ENCODE peak calls at places on chromosomes 11 and 22, in nine cellular contexts. Q is WERI-Rb-1; W is endothelial cell; I is CD4-positive, alpha-beta T cell; D is kidney; M is tibial nerve; V is adrenal gland; Y is IMR-90; H is suprapubic skin. E is an unnamed sample.

GRCh38 chr11:109423114-109423859 is 1.3 kb downstream of the C11orf87 start:
- DNase-seq in V (no peak), Y (no peak), H (no peak), Q (peak), I (no peak), M (no peak), W (peak), D (peak), E (no peak)

GRCh38 chr11:35927730-35928129 is 16.1 kb upstream of the LDLRAD3 start:
- DNase-seq in Q (no peak), W (no peak), Y (peak), I (no peak), H (peak), M (peak), D (peak), V (peak), E (no peak)

GRCh38 chr11:27456140-27456801 is 16.3 kb downstream of the LGR4 start:
- DNase-seq in D (no peak), I (no peak), W (no peak), Y (peak), H (no peak), M (no peak), V (no peak), Q (no peak), E (no peak)

GRCh38 chr11:40032331-40032730 is 1427.1 kb downstream of the LRRC4C start:
- DNase-seq in D (no peak), H (no peak), Y (no peak), I (no peak), M (no peak), Q (no peak), V (no peak), W (no peak), E (no peak)

GRCh38 chr11:126147268-126148111 is 64.0 kb downstream of the RPUSD4 start:
- DNase-seq in I (no peak), D (no peak), V (no peak), M (no peak), H (no peak), Y (no peak), Q (no peak), W (no peak), E (no peak)

GRCh38 chr22:47032091-47032943 is 269.9 kb downstream of the TBC1D22A start:
- DNase-seq in V (no peak), H (no peak), M (no peak), Y (no peak), Q (no peak), D (peak), W (no peak), I (no peak), E (no peak)

GRCh38 chr11:64148917-64149617 is 16.8 kb downstream of the MACROD1 start:
- DNase-seq in I (no peak), M (no peak), H (no peak), V (no peak), Y (no peak), D (no peak), Q (no peak), W (no peak), E (no peak)

GRCh38 chr22:42931421-42932196 is 74.5 kb upstream of the ARFGAP3 start:
- DNase-seq in I (no peak), Q (no peak), M (no peak), V (no peak), H (no peak), Y (peak), W (no peak), D (no peak), E (no peak)

GRCh38 chr11:47156333-47156732 is 20.3 kb downstream of the ARFGAP2 start:
- DNase-seq in Y (peak), V (no peak), I (no peak), W (no peak), D (no peak), H (no peak), M (no peak), Q (no peak), E (no peak)

GRCh38 chr11:26187639-26188038 is 144.3 kb upstream of the ANO3 start:
- DNase-seq in M (no peak), H (no peak), I (no peak), D (no peak), Y (peak), Q (no peak), V (no peak), W (no peak), E (no peak)

GRCh38 chr11:133978816-133979215 is 22.0 kb upstream of the IGSF9B start:
- DNase-seq in I (no peak), Q (no peak), Y (peak), M (no peak), D (no peak), H (no peak), V (no peak), W (no peak), E (no peak)

GRCh38 chr11:121421149-121421906 is 30.8 kb upstream of the SORL1 start:
- DNase-seq in W (no peak), M (no peak), I (no peak), Y (no peak), Q (peak), D (no peak), V (no peak), H (no peak), E (no peak)

GRCh38 chr22:38144025-38144405 is 33.5 kb upstream of the BAIAP2L2 start:
- DNase-seq in D (peak), V (no peak), W (no peak), I (no peak), H (peak), M (no peak), Q (peak), Y (no peak), E (no peak)

GRCh38 chr11:33724644-33725035 is 11.6 kb downstream of the CD59 start:
- DNase-seq in W (no peak), D (no peak), I (no peak), Q (no peak), V (peak), M (peak), H (no peak), Y (peak), E (no peak)

GRCh38 chr11:1203505-1204271 is 19.2 kb upstream of the MUC5B start:
- DNase-seq in W (no peak), V (peak), H (peak), Q (peak), Y (no peak), I (no peak), M (no peak), D (peak), E (peak)

GRCh38 chr22:26835929-26836528 is 178.6 kb downstream of the MIAT start:
- DNase-seq in Q (peak), Y (peak), I (peak), H (no peak), D (no peak), V (peak), M (peak), W (peak), E (no peak)

GRCh38 chr22:22682807-22683667 is 38.6 kb downstream of the GGTLC2 start:
- DNase-seq in H (no peak), V (no peak), W (no peak), Y (peak), Q (no peak), M (no peak), I (no peak), D (no peak), E (no peak)

GRCh38 chr22:47329727-47330653 is 567.5 kb downstream of the TBC1D22A start:
- DNase-seq in Q (no peak), M (no peak), Y (no peak), V (no peak), H (no peak), I (no peak), W (no peak), D (no peak), E (no peak)

GRCh38 chr11:122069946-122070345 is 46.1 kb downstream of the BLID start:
- DNase-seq in M (peak), D (peak), Y (peak), I (no peak), H (no peak), V (peak), Q (peak), W (peak), E (peak)

GRCh38 chr11:5737091-5737490 is 843 bp downstream of the OR56B1 start:
- DNase-seq in W (no peak), I (no peak), H (no peak), Y (peak), Q (no peak), V (no peak), M (no peak), D (no peak), E (no peak)

GRCh38 chr11:31487848-31488247 is 21.6 kb downstream of the IMMP1L start:
- DNase-seq in I (no peak), Y (peak), H (no peak), Q (peak), W (peak), V (no peak), D (no peak), M (no peak), E (no peak)

GRCh38 chr11:116311141-116311540 is 461.6 kb downstream of the BUD13 start:
- DNase-seq in I (no peak), W (no peak), H (no peak), M (no peak), V (no peak), Y (no peak), D (no peak), Q (no peak), E (no peak)

GRCh38 chr11:130765369-130765768 is 150.9 kb downstream of the SNX19 start:
- DNase-seq in Y (no peak), M (no peak), Q (no peak), D (no peak), W (no peak), H (no peak), V (no peak), I (no peak), E (no peak)

GRCh38 chr22:44449683-44450425 is 48.2 kb downstream of the RTL6 start:
- DNase-seq in I (no peak), Y (no peak), D (peak), M (no peak), W (no peak), V (no peak), Q (no peak), H (peak), E (no peak)

GRCh38 chr11:94776351-94777321 is 8.5 kb downstream of the AMOTL1 start:
- DNase-seq in H (no peak), V (peak), M (no peak), D (no peak), Q (no peak), I (no peak), Y (peak), W (no peak), E (no peak)

GRCh38 chr11:86292912-86293606 is 9.0 kb upstream of the HIKESHI start:
- DNase-seq in W (no peak), H (no peak), I (no peak), D (no peak), Y (no peak), V (no peak), Q (no peak), M (no peak), E (no peak)

GRCh38 chr11:253160-253885 is 16.5 kb downstream of the PSMD13 start:
- DNase-seq in D (no peak), W (no peak), H (no peak), Y (no peak), I (no peak), V (no peak), M (no peak), Q (no peak), E (no peak)

GRCh38 chr11:71502871-71503435 is 24.1 kb upstream of the KRTAP5-7 start:
- DNase-seq in Y (no peak), I (no peak), Q (no peak), M (no peak), H (no peak), V (no peak), D (no peak), W (no peak), E (no peak)

GRCh38 chr11:103978588-103979580 is 57.6 kb upstream of the DDI1 start:
- DNase-seq in Q (no peak), D (no peak), W (no peak), M (no peak), V (no peak), I (no peak), H (no peak), Y (peak), E (no peak)

GRCh38 chr22:17576475-17576874 is 13.2 kb downstream of the SLC25A18 start:
- DNase-seq in V (no peak), I (no peak), W (no peak), M (no peak), D (peak), H (no peak), Y (peak), Q (no peak), E (no peak)

GRCh38 chr22:21043856-21044535 is 1.8 kb upstream of the LRRC74B start:
- DNase-seq in H (no peak), V (no peak), Y (no peak), W (no peak), M (no peak), I (no peak), Q (no peak), D (no peak), E (no peak)

GRCh38 chr11:27694992-27695391 is 5.3 kb downstream of the BDNF start:
- DNase-seq in Q (no peak), I (no peak), H (no peak), M (no peak), D (no peak), W (no peak), V (no peak), Y (no peak), E (no peak)

GRCh38 chr11:65352783-65353182 is 1.8 kb upstream of the TIGD3 start:
- DNase-seq in W (no peak), H (no peak), Q (no peak), M (no peak), V (no peak), I (no peak), Y (peak), D (no peak), E (no peak)

GRCh38 chr22:42787357-42787736 is 66.7 kb upstream of the A4GALT start:
- DNase-seq in D (peak), Y (no peak), M (no peak), H (no peak), I (no peak), V (no peak), Q (no peak), W (no peak), E (no peak)

GRCh38 chr11:68903288-68903630 is 373 bp downstream of the MRPL21 start:
- DNase-seq in Q (no peak), D (no peak), W (no peak), H (no peak), I (peak), Y (no peak), M (no peak), V (no peak), E (no peak)
- TF ChIP-seq CTCF in Q (no peak), D (no peak), W (no peak), H (no peak), I (no peak), Y (no peak), M (no peak), V (no peak), E (no peak)

GRCh38 chr11:117644403-117645155 is 152.4 kb downstream of the DSCAML1 start:
- DNase-seq in V (no peak), H (no peak), Y (no peak), I (no peak), D (no peak), Q (no peak), M (no peak), W (no peak), E (no peak)

GRCh38 chr11:117642396-117642795 is 154.6 kb downstream of the DSCAML1 start:
- DNase-seq in V (no peak), H (no peak), D (no peak), Q (no peak), Y (no peak), I (no peak), M (no peak), W (no peak), E (no peak)

GRCh38 chr11:117641008-117641915 is 155.8 kb downstream of the DSCAML1 start:
- DNase-seq in W (no peak), Y (no peak), V (no peak), D (no peak), Q (no peak), M (no peak), H (no peak), I (no peak), E (no peak)

GRCh38 chr11:117646419-117646818 is 150.6 kb downstream of the DSCAML1 start:
- DNase-seq in M (no peak), H (no peak), I (no peak), W (no peak), Q (no peak), V (no peak), D (no peak), Y (no peak), E (no peak)

GRCh38 chr11:117643606-117644300 is 153.3 kb downstream of the DSCAML1 start:
- DNase-seq in H (no peak), M (no peak), W (no peak), I (no peak), Y (no peak), D (no peak), Q (no peak), V (no peak), E (no peak)
- TF ChIP-seq CTCF in H (no peak), M (no peak), W (no peak), I (no peak), Y (no peak), D (no peak), Q (no peak), V (no peak), E (no peak)

DNA sequence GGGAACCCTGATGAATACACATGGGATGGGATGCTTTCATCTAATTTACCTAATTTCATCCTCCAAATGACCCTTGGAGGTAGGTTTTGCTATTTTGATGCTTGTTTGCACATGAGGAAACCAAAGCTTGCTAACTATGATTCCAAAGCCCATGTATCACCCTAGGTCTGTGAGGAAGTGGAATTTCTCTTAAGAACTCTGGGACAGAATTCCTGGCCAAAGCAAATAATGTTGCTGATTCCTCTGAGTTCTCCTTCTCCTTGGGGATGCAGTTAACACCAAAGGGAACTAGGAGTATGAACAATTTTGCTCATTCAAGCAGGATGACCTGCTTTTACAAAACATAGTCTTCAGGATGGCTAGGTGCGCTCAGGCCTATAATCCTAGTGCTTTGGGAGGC is 80.0 kb downstream of the KCNC1 start:
- DNase-seq in Q (no peak), D (no peak), M (no peak), I (no peak), Y (no peak), H (no peak), W (no peak), V (no peak), E (no peak)
- TF ChIP-seq CTCF in Q (no peak), D (no peak), M (no peak), I (no peak), Y (no peak), H (no peak), W (no peak), V (no peak), E (no peak)

GRCh38 chr11:67698247-67698646 is 23.8 kb upstream of the ALDH3B2 start:
- DNase-seq in Q (peak), D (no peak), M (no peak), H (no peak), V (no peak), I (no peak), W (no peak), Y (no peak), E (no peak)
- TF ChIP-seq CTCF in Q (peak), D (no peak), M (no peak), H (no peak), V (no peak), I (no peak), W (no peak), Y (no peak), E (no peak)

GRCh38 chr11:78400701-78401100 is 16.9 kb downstream of the GAB2 start:
- DNase-seq in H (no peak), D (no peak), W (no peak), I (no peak), M (no peak), Q (no peak), Y (no peak), V (no peak), E (no peak)
- TF ChIP-seq CTCF in H (no peak), D (no peak), W (no peak), I (no peak), M (no peak), Q (no peak), Y (no peak), V (no peak), E (no peak)

GRCh38 chr22:41561788-41562187 is 978 bp downstream of the CSDC2 start:
- DNase-seq in V (peak), Q (no peak), I (no peak), W (no peak), Y (no peak), M (no peak), H (no peak), D (no peak), E (no peak)
- TF ChIP-seq CTCF in V (no peak), Q (no peak), I (no peak), W (no peak), Y (no peak), M (no peak), H (no peak), D (no peak), E (no peak)

GRCh38 chr22:30435674-30436126 is 10.1 kb downstream of the MTFP1 start:
- DNase-seq in M (no peak), I (peak), H (no peak), D (peak), Q (peak), Y (no peak), V (no peak), W (peak), E (no peak)
- TF ChIP-seq CTCF in M (no peak), I (peak), H (no peak), D (no peak), Q (peak), Y (no peak), V (no peak), W (peak), E (no peak)

E was measured in mesothelial cell of epicardium.